ENCODE peak calls at places on chromosomes 11 and 22, in six cellular contexts. C is nephron progenitor cell, K is HFFc6, Y is thoracic aorta, G is RWPE1, X is ovary. P is an unnamed sample.

GRCh38 chr11:133986545-133986944 is 29.8 kb upstream of the IGSF9B start:
- DNase-seq in C (no peak), K (no peak), Y (no peak), G (no peak), X (no peak), P (no peak)

GRCh38 chr22:46240506-46240905 is 9.6 kb downstream of the CDPF1 start:
- DNase-seq in C (no peak), K (no peak), Y (no peak), G (no peak), X (no peak), P (no peak)

GRCh38 chr11:43614214-43614613 is 66.3 kb upstream of the HSD17B12 start:
- DNase-seq in C (no peak), K (no peak), Y (no peak), G (no peak), X (no peak), P (no peak)

GRCh38 chr11:119709638-119710346 is 19.2 kb downstream of the NECTIN1 start:
- DNase-seq in C (peak), K (no peak), Y (no peak), G (no peak), X (no peak), P (no peak)

GRCh38 chr11:47941907-47942558 is 38.3 kb upstream of the PTPRJ start:
- DNase-seq in C (no peak), K (no peak), Y (no peak), G (no peak), X (no peak), P (no peak)

GRCh38 chr11:82757660-82758301 is 24.1 kb upstream of the FAM181B start:
- DNase-seq in C (no peak), K (no peak), Y (no peak), G (no peak), X (no peak), P (no peak)

GRCh38 chr11:14974021-14974698 is 2.0 kb upstream of the CALCA start:
- DNase-seq in C (peak), K (no peak), Y (no peak), G (no peak), X (no peak), P (no peak)

GRCh38 chr11:59555601-59556114 is 44.3 kb downstream of the OR4D9 start:
- DNase-seq in C (peak), K (no peak), Y (no peak), G (no peak), X (no peak), P (no peak)

GRCh38 chr11:62340269-62340901 is 3.1 kb downstream of the ASRGL1 start:
- DNase-seq in C (peak), K (peak), Y (no peak), G (peak), X (peak), P (peak)

DNA sequence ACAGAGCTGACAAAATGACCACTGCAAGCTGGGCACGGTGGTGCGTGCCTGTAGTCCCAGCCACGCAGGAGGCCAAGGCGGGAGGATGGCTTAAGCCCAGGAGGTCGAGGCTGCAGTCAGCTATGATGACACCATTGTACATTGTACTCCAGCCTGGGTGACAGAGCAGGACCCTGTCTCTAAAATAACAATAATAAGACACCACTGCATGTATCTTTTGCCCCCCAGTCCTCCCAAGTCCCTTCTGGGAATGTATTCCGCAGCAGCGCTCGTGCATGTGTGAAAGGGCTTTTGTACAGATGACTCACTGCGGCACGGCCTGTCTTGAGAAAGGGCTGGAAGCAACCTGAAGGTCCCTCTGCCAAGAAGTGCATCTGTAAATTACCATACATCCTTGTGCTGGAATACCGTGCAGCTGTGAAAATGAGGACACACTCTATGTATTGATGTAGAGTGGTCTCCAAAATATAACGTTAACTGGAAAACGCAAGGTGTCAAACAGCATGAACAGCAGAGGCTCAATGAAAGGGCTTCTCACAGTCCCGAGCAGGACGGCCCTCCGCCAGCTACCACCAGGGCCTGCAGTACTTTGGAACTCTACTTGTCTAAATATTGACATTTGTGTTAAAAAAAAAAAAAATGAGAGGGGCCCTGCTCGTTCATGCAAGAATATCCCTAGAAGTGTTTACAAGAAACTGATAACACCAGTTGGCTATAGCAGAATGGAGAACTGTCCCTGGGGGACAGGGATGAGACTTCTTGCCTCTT is 9.0 kb upstream of the CDC42EP2 start:
- DNase-seq in C (no peak), K (no peak), Y (no peak), G (no peak), X (no peak), P (peak)
- TF ChIP-seq CTCF in C (no peak), K (no peak), Y (no peak), G (no peak), X (no peak), P (no peak)

DNA sequence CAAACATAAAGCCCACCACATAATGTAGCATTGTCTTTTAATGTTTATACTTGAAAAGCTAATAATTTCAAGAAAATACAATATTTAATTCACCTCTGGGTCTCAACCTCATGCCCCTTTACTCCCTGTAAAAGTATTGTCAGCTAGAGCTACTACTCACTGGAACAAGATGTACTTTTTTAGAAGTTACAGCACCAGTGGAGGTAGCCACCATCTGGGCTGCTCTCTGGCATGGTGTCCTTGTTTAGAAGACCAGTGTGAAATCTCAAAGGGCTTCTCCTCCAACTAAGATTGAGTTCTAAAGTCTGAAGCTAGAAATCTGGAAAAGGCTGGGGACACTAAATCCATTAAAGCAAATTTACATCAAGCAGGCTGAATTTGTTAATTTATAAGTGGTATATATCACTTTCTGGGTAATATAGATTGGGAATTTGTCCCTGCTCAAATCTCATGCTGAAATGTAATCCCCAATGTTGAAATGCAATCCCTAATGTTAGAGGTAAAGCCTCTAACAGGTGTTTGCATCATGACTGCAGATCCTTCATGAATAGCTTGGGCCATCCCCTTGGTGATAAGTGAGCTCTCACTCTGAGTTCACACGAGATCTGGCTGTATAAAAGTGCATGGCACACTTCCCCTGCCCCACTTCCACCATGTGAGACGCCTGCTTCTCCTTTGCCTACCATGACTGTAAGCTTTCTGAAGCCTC is 47.6 kb downstream of the PITPNB start:
- DNase-seq in C (no peak), K (no peak), Y (no peak), G (no peak), X (no peak), P (no peak)
- TF ChIP-seq CTCF in C (no peak), K (no peak), Y (no peak), G (no peak), X (no peak), P (no peak)

GRCh38 chr11:60887531-60887930 is 18.9 kb downstream of the PRPF19 start:
- DNase-seq in C (peak), K (peak), Y (no peak), G (no peak), X (no peak), P (peak)
- TF ChIP-seq CTCF in C (peak), K (peak), Y (no peak), G (no peak), X (no peak), P (peak)

GRCh38 chr22:22827187-22827948 is 60.2 kb upstream of the IGLL5 start:
- DNase-seq in C (no peak), K (no peak), Y (no peak), G (no peak), X (no peak), P (no peak)
- TF ChIP-seq CTCF in C (no peak), K (no peak), Y (no peak), G (no peak), X (no peak), P (no peak)

GRCh38 chr11:122293298-122294023 is 177.4 kb upstream of the BLID start:
- DNase-seq in C (no peak), K (peak), Y (no peak), G (no peak), X (no peak), P (peak)
- TF ChIP-seq CTCF in C (no peak), K (peak), Y (peak), G (no peak), X (no peak), P (peak)

DNA sequence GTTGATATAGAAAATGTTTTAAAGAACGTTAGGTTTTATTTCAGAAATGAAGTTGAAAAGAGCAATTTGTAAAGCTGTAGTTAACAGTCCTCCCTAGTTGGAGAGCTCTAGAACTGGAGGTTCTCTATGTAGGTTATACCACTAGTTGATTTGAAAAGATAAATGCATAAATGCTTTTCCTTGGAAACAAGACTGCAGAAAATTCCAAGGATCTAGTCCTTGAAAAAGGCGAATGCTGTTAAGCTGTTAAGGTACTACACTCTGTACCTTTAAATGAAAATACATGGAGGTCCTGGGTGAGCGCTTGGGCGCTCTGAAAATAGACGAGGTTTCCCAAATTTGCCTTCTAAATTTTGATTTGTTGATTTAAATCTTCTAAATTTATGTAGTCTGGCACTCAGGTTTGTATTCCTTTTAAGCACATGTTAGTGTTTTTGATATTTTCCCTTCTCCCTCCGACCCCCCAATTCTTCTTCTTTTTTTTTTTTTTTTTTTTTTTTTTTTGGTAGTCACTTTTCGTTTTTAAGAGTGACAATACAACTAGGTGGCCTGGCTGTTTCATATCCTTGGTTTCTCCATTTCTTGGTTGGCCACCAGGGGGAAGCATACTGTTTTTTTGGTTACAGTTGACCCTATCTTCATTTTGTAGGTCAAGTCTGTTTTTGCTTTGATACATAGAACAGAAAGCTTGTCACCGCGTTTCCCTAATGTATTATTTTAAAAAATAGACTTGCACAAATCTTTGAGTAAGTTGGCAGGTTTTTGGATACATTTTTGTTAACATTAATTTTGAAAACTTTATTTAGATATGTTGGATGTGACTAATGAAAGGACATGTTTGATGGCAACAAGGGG is 2.7 kb downstream of the NCR3LG1 start:
- DNase-seq in C (peak), K (peak), Y (peak), G (peak), X (peak), P (peak)
- TF ChIP-seq CTCF in C (peak), K (peak), Y (peak), G (peak), X (no peak), P (peak)

DNA sequence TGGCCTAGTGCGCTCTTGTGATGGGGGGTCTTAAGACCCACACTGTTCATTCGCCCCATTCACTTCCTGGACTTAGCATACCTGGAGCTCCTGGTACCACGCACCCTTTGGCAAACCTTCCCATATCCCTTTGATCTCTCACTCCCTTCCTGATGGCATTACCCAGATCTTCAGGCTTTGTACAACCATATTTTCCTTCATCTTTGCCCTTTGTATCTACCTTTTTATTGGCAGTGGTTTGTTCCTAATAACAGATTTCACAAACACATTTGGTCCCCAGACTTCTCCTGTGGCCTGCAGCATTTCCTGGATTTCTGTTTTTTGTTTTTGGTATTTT is 16.0 kb upstream of the IFITM3 start:
- DNase-seq in C (no peak), K (no peak), Y (no peak), G (no peak), X (peak), P (no peak)
- TF ChIP-seq CTCF in C (no peak), K (no peak), Y (no peak), G (no peak), X (no peak), P (no peak)